ENCODE peak calls at places on chromosomes 12 and 14, in nine cellular contexts. V, Y, P, L, E, W, N, O and T are unnamed samples.

GRCh38 chr12:31929140-31929526 is 30.1 kb upstream of the RESF1 start:
- DNase-seq in V (no peak), Y (no peak), P (no peak), L (no peak), E (no peak), W (no peak), N (no peak), O (no peak), T (no peak)

GRCh38 chr14:42222924-42223471 is 616.3 kb downstream of the LRFN5 start:
- DNase-seq in V (peak), Y (peak), P (peak), L (peak), E (no peak), W (no peak), N (peak), O (peak), T (peak)

GRCh38 chr12:62977419-62977818 is 42.5 kb upstream of the PPM1H start:
- DNase-seq in V (no peak), Y (peak), P (no peak), L (no peak), E (no peak), W (no peak), N (peak), O (no peak), T (peak)

GRCh38 chr12:72010365-72010764 is 71.7 kb downstream of the TPH2 start:
- DNase-seq in V (no peak), Y (no peak), P (no peak), L (no peak), E (no peak), W (no peak), N (no peak), O (no peak), T (no peak)

GRCh38 chr12:53200458-53201169 is 6.4 kb downstream of the ITGB7 start:
- DNase-seq in V (no peak), Y (no peak), P (no peak), L (no peak), E (no peak), W (peak), N (no peak), O (peak), T (no peak)

GRCh38 chr12:116700066-116700465 is 37.8 kb downstream of the SPRING1 start:
- DNase-seq in V (no peak), Y (no peak), P (no peak), L (no peak), E (no peak), W (no peak), N (no peak), O (no peak), T (no peak)

GRCh38 chr12:30753233-30753632 is 1.5 kb downstream of the CAPRIN2 start:
- DNase-seq in V (no peak), Y (peak), P (peak), L (peak), E (no peak), W (peak), N (peak), O (peak), T (no peak)

GRCh38 chr14:73261520-73262426 is 24.5 kb downstream of the PAPLN start:
- DNase-seq in V (no peak), Y (no peak), P (no peak), L (no peak), E (no peak), W (no peak), N (no peak), O (no peak), T (no peak)

GRCh38 chr14:79419571-79420327 is 791.6 kb downstream of the DIO2 start:
- DNase-seq in V (no peak), Y (no peak), P (no peak), L (no peak), E (no peak), W (no peak), N (no peak), O (no peak), T (no peak)

GRCh38 chr12:95605875-95606274 is 54.6 kb upstream of the USP44 start:
- DNase-seq in V (no peak), Y (no peak), P (no peak), L (no peak), E (no peak), W (no peak), N (no peak), O (no peak), T (no peak)

GRCh38 chr14:58362798-58363412 is 32.8 kb upstream of the TOMM20L start:
- DNase-seq in V (no peak), Y (peak), P (peak), L (peak), E (no peak), W (peak), N (peak), O (no peak), T (no peak)

GRCh38 chr14:105377555-105378182 is 20.7 kb upstream of the TEX22 start:
- DNase-seq in V (no peak), Y (no peak), P (no peak), L (no peak), E (no peak), W (no peak), N (no peak), O (no peak), T (no peak)

GRCh38 chr12:93618891-93619410 is 46.5 kb downstream of the SOCS2 start:
- DNase-seq in V (no peak), Y (no peak), P (no peak), L (no peak), E (no peak), W (no peak), N (no peak), O (no peak), T (no peak)

GRCh38 chr14:74891870-74892269 is 10.2 kb downstream of the DLST start:
- DNase-seq in V (no peak), Y (no peak), P (no peak), L (no peak), E (no peak), W (no peak), N (no peak), O (no peak), T (no peak)

GRCh38 chr12:94353130-94353529 is 106.5 kb downstream of the CEP83 start:
- DNase-seq in V (no peak), Y (no peak), P (no peak), L (no peak), E (no peak), W (no peak), N (no peak), O (no peak), T (no peak)

GRCh38 chr14:54209501-54210231 is 187.1 kb upstream of the CDKN3 start:
- DNase-seq in V (no peak), Y (no peak), P (no peak), L (peak), E (no peak), W (no peak), N (peak), O (no peak), T (no peak)

GRCh38 chr14:97458302-97459137 is 661.3 kb downstream of the VRK1 start:
- DNase-seq in V (no peak), Y (no peak), P (no peak), L (no peak), E (peak), W (peak), N (peak), O (no peak), T (peak)